ENCODE peak calls at places on chromosome 13, in eight cellular contexts. E, Q, U, V, A, L, Z and R are unnamed samples.

GRCh38 chr13:33015791-33016323 is 366 bp upstream of the KL start:
- DNase-seq in E (no peak), Q (peak), U (no peak), V (peak), A (no peak), L (peak), Z (peak), R (peak)

GRCh38 chr13:30408319-30409101 is 13.8 kb upstream of the UBE2L5 start:
- DNase-seq in E (peak), Q (peak), U (peak), V (peak), A (peak), L (peak), Z (peak), R (peak)

GRCh38 chr13:94033830-94034642 is 445.4 kb downstream of the DCT start:
- DNase-seq in E (no peak), Q (no peak), U (no peak), V (no peak), A (no peak), L (no peak), Z (no peak), R (no peak)

GRCh38 chr13:87093399-87093798 is 577.8 kb upstream of the SLITRK5 start:
- DNase-seq in E (no peak), Q (no peak), U (no peak), V (no peak), A (no peak), L (no peak), Z (no peak), R (no peak)

GRCh38 chr13:35720690-35721554 is 244.4 kb upstream of the MAB21L1 start:
- DNase-seq in E (peak), Q (no peak), U (peak), V (peak), A (peak), L (peak), Z (peak), R (peak)

GRCh38 chr13:52892925-52893324 is 44.5 kb upstream of the PCDH8 start:
- DNase-seq in E (no peak), Q (no peak), U (no peak), V (no peak), A (no peak), L (no peak), Z (no peak), R (no peak)

GRCh38 chr13:48006396-48006795 is 5.3 kb upstream of the SUCLA2 start:
- DNase-seq in E (no peak), Q (no peak), U (peak), V (no peak), A (no peak), L (no peak), Z (no peak), R (no peak)

GRCh38 chr13:47457631-47458030 is 543.4 kb downstream of the SUCLA2 start:
- DNase-seq in E (no peak), Q (no peak), U (peak), V (no peak), A (no peak), L (no peak), Z (no peak), R (no peak)

GRCh38 chr13:72383646-72384045 is 343.8 kb downstream of the MZT1 start:
- DNase-seq in E (no peak), Q (no peak), U (no peak), V (no peak), A (no peak), L (no peak), Z (no peak), R (no peak)

GRCh38 chr13:95067303-95067702 is 233.9 kb downstream of the ABCC4 start:
- DNase-seq in E (no peak), Q (no peak), U (peak), V (no peak), A (no peak), L (no peak), Z (no peak), R (no peak)

DNA sequence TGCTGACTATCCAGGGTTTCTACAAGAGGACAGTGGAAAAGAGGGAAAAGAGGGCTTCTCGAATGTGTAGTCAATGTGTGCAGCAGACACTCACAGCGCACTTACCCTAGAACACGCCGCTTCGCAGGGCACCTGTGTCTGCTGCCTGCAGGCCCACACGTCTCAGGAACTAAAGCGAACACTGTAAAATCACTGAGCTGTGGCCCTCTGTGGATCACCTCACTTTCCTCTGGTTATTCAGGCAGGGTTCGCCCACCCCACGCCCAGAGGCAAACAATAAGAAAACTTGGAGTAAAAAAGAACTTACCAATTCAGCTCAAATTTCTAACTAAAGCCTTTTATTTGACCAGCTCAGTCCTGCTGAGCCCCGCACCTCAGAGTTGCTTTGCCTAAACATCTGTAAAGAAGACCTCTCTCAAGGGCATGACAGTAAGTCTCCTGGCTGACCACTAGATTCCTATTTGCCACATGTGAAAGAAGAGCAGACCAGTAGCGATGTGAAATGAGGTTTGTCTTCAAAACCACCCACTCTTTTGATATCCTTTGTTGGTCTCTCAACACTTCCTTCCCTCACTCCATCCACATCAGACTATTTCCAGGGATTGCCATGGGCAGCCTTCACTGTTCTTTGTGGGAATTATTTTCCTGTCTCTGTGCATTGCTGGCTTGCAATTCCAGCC is 19.3 kb upstream of the DOCK9 start:
- DNase-seq in E (no peak), Q (no peak), U (no peak), V (no peak), A (no peak), L (no peak), Z (no peak), R (no peak)
- TF ChIP-seq CTCF in E (no peak), Q (no peak), U (no peak), V (no peak), A (no peak), L (no peak), Z (no peak), R (no peak)

GRCh38 chr13:102845630-102846260 is at the start of gene ERCC5:
- DNase-seq in E (peak), Q (peak), U (peak), V (peak), A (peak), L (peak), Z (peak), R (peak)

GRCh38 chr13:102848956-102849355 is 3.1 kb downstream of the ERCC5 start:
- DNase-seq in E (no peak), Q (no peak), U (no peak), V (no peak), A (no peak), L (no peak), Z (no peak), R (no peak)

GRCh38 chr13:102847272-102848234 is 1.7 kb downstream of the ERCC5 start:
- DNase-seq in E (peak), Q (no peak), U (peak), V (no peak), A (no peak), L (no peak), Z (no peak), R (no peak)

GRCh38 chr13:102845289-102845629 is 573 bp upstream of the ERCC5 start:
- DNase-seq in E (no peak), Q (no peak), U (no peak), V (no peak), A (no peak), L (no peak), Z (no peak), R (no peak)

DNA sequence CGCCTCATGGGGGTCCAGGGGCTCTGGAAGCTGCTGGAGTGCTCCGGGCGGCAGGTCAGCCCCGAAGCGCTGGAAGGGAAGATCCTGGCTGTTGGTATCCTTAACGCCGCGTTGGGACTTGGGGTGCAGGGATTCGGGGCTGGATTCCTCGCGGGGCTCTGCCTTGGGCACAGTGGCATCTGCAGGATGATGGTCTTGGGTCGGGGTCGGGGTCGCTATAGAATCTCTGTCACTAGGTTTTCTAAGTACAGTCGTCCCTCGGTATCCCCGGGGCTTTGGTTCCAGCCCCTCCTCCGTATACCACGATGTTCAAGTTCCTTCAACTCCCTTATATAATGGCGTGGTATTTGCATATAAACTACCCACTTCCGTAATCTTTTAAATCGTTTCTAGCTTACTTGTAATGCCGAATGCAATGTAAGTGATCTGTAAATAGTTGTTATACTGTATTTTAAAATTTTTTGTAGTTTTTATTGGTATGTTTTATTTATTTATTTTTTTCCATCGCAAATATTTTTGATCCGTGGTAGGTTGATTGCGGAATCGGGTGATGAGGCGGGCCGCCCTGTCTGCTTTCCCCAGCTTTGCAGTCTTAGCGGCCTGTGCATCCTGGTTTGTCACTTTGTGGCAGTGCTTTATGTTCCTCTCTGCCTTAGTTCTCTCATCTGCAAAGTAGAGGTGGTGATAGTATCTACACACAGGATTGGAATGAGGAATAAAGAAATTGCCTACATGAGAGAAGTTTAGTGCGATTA is 606 bp downstream of the ERCC5 start:
- DNase-seq in E (peak), Q (no peak), U (peak), V (no peak), A (peak), L (peak), Z (no peak), R (peak)
- TF ChIP-seq CTCF in E (no peak), Q (no peak), U (no peak), V (no peak), A (no peak), L (no peak), Z (no peak), R (no peak)

DNA sequence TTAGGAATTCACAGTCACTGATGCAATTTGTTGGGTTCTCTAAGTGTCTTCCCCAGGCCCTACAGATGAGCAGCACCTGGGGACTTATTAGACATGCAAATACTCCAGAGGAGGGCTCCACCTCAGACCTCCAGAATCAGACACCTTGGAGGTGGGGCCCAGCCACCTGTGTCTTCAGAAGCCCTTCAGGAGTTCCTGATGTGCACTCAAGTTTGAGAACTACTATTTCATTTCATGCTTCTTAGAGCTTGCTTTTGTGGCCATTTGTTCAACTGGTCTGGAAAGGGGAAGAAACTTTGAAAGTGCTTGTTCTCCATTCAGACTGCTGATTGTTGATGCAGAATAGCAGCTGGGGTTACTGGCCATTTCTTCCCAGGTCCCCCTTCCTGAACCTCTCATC is 472.0 kb downstream of the COG6 start:
- DNase-seq in E (no peak), Q (no peak), U (no peak), V (no peak), A (no peak), L (no peak), Z (no peak), R (no peak)
- TF ChIP-seq CTCF in E (no peak), Q (no peak), U (no peak), V (no peak), A (no peak), L (no peak), Z (no peak), R (no peak)

GRCh38 chr13:101916108-101916757 is 463.8 kb downstream of the ITGBL1 start:
- DNase-seq in E (peak), Q (peak), U (peak), V (peak), A (no peak), L (no peak), Z (no peak), R (peak)
- TF ChIP-seq CTCF in E (peak), Q (peak), U (peak), V (no peak), A (no peak), L (no peak), Z (no peak), R (no peak)

DNA sequence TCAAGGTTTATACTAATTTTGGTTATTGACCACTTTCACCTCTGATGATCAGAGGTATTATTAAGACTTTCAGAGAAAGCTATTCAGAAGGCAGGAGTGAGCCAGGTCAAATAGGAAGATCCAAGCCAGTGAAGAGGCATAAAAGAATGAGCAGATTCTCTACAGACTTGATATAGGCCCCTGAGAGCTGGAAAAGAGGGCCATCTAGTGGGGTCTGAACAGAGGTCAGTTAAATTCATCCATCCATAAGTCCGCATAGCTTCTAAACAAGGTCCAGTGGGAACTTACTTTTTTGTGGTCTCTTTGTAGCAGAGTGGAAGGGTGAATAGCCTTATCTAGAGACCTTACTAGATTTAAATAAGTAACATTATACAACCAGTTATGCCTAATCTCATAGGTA is 126.6 kb upstream of the UFM1 start:
- DNase-seq in E (no peak), Q (no peak), U (peak), V (no peak), A (no peak), L (no peak), Z (no peak), R (no peak)
- TF ChIP-seq CTCF in E (peak), Q (no peak), U (peak), V (no peak), A (no peak), L (no peak), Z (no peak), R (no peak)

GRCh38 chr13:74883834-74884233 is 598.1 kb downstream of the TBC1D4 start:
- DNase-seq in E (no peak), Q (no peak), U (peak), V (no peak), A (no peak), L (no peak), Z (no peak), R (no peak)
- TF ChIP-seq CTCF in E (peak), Q (no peak), U (peak), V (no peak), A (no peak), L (no peak), Z (no peak), R (no peak)